ENCODE peak calls at places on chromosomes 11 and 22, in six cellular contexts. S, O, H, A, C and B are unnamed samples.
A peak's percentile ranks its signal among the peaks of the same experiment; 100 is the strongest.

GRCh38 chr11:119808431-119809185 is 79.6 kb upstream of the NECTIN1 start:
- DNase-seq in S (no peak), O (no peak), H (no peak), A (no peak), C (no peak), B (no peak)

GRCh38 chr11:119206512-119207299 is 567 bp downstream of the CBL start:
- DNase-seq in S (peak; percentile 68), O (no peak), H (peak; percentile 15), A (peak; percentile 42), C (peak; percentile 81), B (peak; percentile 63)

GRCh38 chr22:42062506-42063190 is 8.0 kb downstream of the NAGA start:
- DNase-seq in S (no peak), O (no peak), H (no peak), A (no peak), C (no peak), B (no peak)

GRCh38 chr22:32828150-32828549 is 26.6 kb downstream of the TIMP3 start:
- DNase-seq in S (no peak), O (no peak), H (no peak), A (no peak), C (no peak), B (no peak)

GRCh38 chr11:81687057-81687456 is 1046.6 kb downstream of the FAM181B start:
- DNase-seq in S (no peak), O (no peak), H (no peak), A (no peak), C (no peak), B (no peak)

GRCh38 chr11:83689062-83689461 is 402.9 kb upstream of the CCDC90B start:
- DNase-seq in S (peak; percentile 57), O (no peak), H (no peak), A (no peak), C (no peak), B (no peak)

GRCh38 chr11:36452231-36452630 is 57.8 kb downstream of the TRAF6 start:
- DNase-seq in S (peak; percentile 52), O (no peak), H (no peak), A (no peak), C (no peak), B (no peak)

GRCh38 chr11:1983601-1983961 is 14.1 kb downstream of the H19 start:
- DNase-seq in S (no peak), O (no peak), H (no peak), A (peak; percentile 0), C (no peak), B (peak; percentile 21)

GRCh38 chr11:57191308-57191707 is 9.6 kb downstream of the LRRC55 start:
- DNase-seq in S (no peak), O (no peak), H (no peak), A (no peak), C (no peak), B (no peak)

GRCh38 chr22:49365191-49365837 is 462.4 kb downstream of the BRD1 start:
- DNase-seq in S (no peak), O (no peak), H (no peak), A (no peak), C (no peak), B (no peak)

DNA sequence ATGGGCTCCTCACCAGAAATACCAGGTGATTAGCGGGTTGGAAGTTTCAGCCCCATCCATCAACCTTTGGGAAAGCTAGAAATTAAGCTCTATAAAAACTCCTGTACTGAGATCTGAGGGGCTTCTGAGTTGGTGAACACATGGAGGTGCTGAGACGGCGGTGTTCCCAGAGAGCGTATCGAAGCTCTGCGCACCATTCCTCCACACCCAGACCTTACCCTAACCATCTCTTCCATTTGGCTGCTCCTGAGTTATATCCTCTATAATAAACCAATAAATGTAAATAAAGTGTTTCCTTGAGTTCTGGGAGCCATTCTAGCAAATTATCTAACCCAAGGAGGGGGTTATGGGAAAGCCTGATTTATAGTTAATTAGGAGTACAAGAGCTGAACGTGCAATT is 41.4 kb downstream of the TMEM123 start:
- DNase-seq in S (no peak), O (no peak), H (no peak), A (no peak), C (no peak), B (no peak)
- H3K27ac ChIP-seq in S (no peak overlapping the region), O (no peak overlapping the region), H (no peak overlapping the region), A (no peak overlapping the region), C (peak overlapping the region; percentile 61), B (no peak overlapping the region)

DNA sequence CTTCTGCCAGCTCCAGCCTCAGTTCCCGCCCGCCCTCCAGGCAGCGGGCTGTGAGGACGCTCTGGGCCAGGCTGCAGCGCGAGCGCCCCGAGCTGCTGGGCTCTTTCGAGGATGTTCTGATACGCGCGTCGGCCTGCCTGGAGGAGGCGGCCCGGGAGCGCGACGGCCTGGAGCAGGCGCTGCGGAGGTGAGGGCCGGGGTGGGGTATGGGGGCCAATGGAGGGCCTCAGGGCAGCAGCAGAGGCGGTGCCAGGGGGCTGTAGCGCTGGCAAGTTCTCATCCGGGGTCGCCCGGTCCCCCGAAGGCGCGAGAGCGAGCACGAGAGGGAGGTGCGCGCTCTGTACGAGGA is 2.2 kb downstream of the CRACR2B start:
- DNase-seq in S (peak; percentile 53), O (no peak), H (no peak), A (no peak), C (no peak), B (no peak)
- H3K9ac ChIP-seq in S (no peak overlapping the region), O (no peak overlapping the region), H (no peak overlapping the region), A (no peak overlapping the region), C (no peak overlapping the region), B (peak overlapping the region; percentile 63)

GRCh38 chr11:132898021-132898420 is 634.3 kb downstream of the OPCML start:
- DNase-seq in S (no peak), O (no peak), H (no peak), A (no peak), C (no peak), B (no peak)
- H3K9me2 ChIP-seq in S (no peaks in the 10 kb centered on the region), O (no peaks in the 10 kb centered on the region), H (no peaks in the 10 kb centered on the region), A (no peaks in the 10 kb centered on the region), C (no peaks in the 10 kb centered on the region), B (no peaks in the 10 kb centered on the region)

GRCh38 chr11:65776710-65777141 is 4.0 kb downstream of the AP5B1 start:
- DNase-seq in S (no peak), O (no peak), H (no peak), A (no peak), C (no peak), B (no peak)
- H3K27ac ChIP-seq in S (no peak overlapping the region), O (no peak overlapping the region), H (no peak overlapping the region), A (no peak overlapping the region), C (no peak overlapping the region), B (no peak overlapping the region)

GRCh38 chr11:9626778-9627394 is 37.0 kb upstream of the SWAP70 start:
- DNase-seq in S (no peak), O (no peak), H (no peak), A (no peak), C (no peak), B (no peak)
- H3K9ac ChIP-seq in S (no peak overlapping the region), O (no peak overlapping the region), H (no peak overlapping the region), A (no peak overlapping the region), C (no peak overlapping the region), B (no peak overlapping the region)